ENCODE peak calls at places on chromosomes 16 and 17, in seven cellular contexts. One of them, this sample, is unnamed.
A peak's percentile ranks its signal among the peaks of the same experiment; 100 is the strongest.

GRCh38 chr17:42132941-42133340 is 10.3 kb downstream of the HSPB9 start:
- DNase-seq in K562: no peak
- DNase-seq in GM12891: no peak
- DNase-seq in SK-N-SH: no peak
- DNase-seq in GM12892: no peak
- DNase-seq in H1: no peak
- DNase-seq in HepG2: no peak
- DNase-seq in this sample: no peak

GRCh38 chr17:37610971-37611370 is 1.8 kb upstream of the SYNRG start:
- DNase-seq in K562: no peak
- DNase-seq in GM12891: no peak
- DNase-seq in SK-N-SH: no peak
- DNase-seq in GM12892: no peak
- DNase-seq in H1: no peak
- DNase-seq in HepG2: no peak
- DNase-seq in this sample: no peak

GRCh38 chr17:72587156-72587555 is 466.3 kb downstream of the SOX9 start:
- DNase-seq in K562: no peak
- DNase-seq in GM12891: no peak
- DNase-seq in SK-N-SH: no peak
- DNase-seq in GM12892: no peak
- DNase-seq in H1: no peak
- DNase-seq in HepG2: no peak
- DNase-seq in this sample: no peak

GRCh38 chr16:87439926-87440325 is 47.8 kb downstream of the MAP1LC3B start:
- DNase-seq in K562: no peak
- DNase-seq in GM12891: no peak
- DNase-seq in SK-N-SH: no peak
- DNase-seq in GM12892: no peak
- DNase-seq in H1: no peak
- DNase-seq in HepG2: no peak
- DNase-seq in this sample: no peak

GRCh38 chr17:79985361-79985760 is 50.3 kb downstream of the TBC1D16 start:
- DNase-seq in K562: no peak
- DNase-seq in GM12891: no peak
- DNase-seq in SK-N-SH: no peak
- DNase-seq in GM12892: no peak
- DNase-seq in H1: no peak
- DNase-seq in HepG2: no peak
- DNase-seq in this sample: no peak

GRCh38 chr16:27400751-27401620 is 988 bp upstream of the IL21R start:
- DNase-seq in K562: no peak
- DNase-seq in GM12891: no peak
- DNase-seq in SK-N-SH: no peak
- DNase-seq in GM12892: no peak
- DNase-seq in H1: no peak
- DNase-seq in HepG2: no peak
- DNase-seq in this sample: no peak

GRCh38 chr16:78882751-78883150 is 717.8 kb downstream of the MAF start:
- DNase-seq in K562: no peak
- DNase-seq in GM12891: no peak
- DNase-seq in SK-N-SH: no peak
- DNase-seq in GM12892: no peak
- DNase-seq in H1: no peak
- DNase-seq in HepG2: no peak
- DNase-seq in this sample: no peak

GRCh38 chr17:15971882-15972281 is 27.0 kb downstream of the ADORA2B start:
- DNase-seq in K562: peak; percentile 41
- DNase-seq in GM12891: no peak
- DNase-seq in SK-N-SH: no peak
- DNase-seq in GM12892: no peak
- DNase-seq in H1: no peak
- DNase-seq in HepG2: no peak
- DNase-seq in this sample: no peak

GRCh38 chr17:74962622-74963394 is 9.8 kb downstream of the HID1 start:
- DNase-seq in K562: no peak
- DNase-seq in GM12891: no peak
- DNase-seq in SK-N-SH: no peak
- DNase-seq in GM12892: no peak
- DNase-seq in H1: no peak
- DNase-seq in HepG2: no peak
- DNase-seq in this sample: no peak

GRCh38 chr17:32494621-32495346 is 8.0 kb downstream of the CDK5R1 start:
- DNase-seq in K562: no peak
- DNase-seq in GM12891: no peak
- DNase-seq in SK-N-SH: no peak
- DNase-seq in GM12892: no peak
- DNase-seq in H1: no peak
- DNase-seq in HepG2: no peak
- DNase-seq in this sample: no peak

GRCh38 chr16:87924041-87924851 is 12.1 kb downstream of the CA5A start:
- DNase-seq in K562: no peak
- DNase-seq in GM12891: peak; percentile 68
- DNase-seq in SK-N-SH: no peak
- DNase-seq in GM12892: peak; percentile 72
- DNase-seq in H1: no peak
- DNase-seq in HepG2: no peak
- DNase-seq in this sample: peak; percentile 16

GRCh38 chr16:58034128-58034685 is 8.7 kb downstream of the MMP15 start:
- DNase-seq in K562: no peak
- DNase-seq in GM12891: no peak
- DNase-seq in SK-N-SH: peak; percentile 14
- DNase-seq in GM12892: no peak
- DNase-seq in H1: no peak
- DNase-seq in HepG2: no peak
- DNase-seq in this sample: no peak

GRCh38 chr17:78652913-78653312 is 75.7 kb upstream of the DNAH17 start:
- DNase-seq in K562: no peak
- DNase-seq in GM12891: no peak
- DNase-seq in SK-N-SH: no peak
- DNase-seq in GM12892: no peak
- DNase-seq in H1: no peak
- DNase-seq in HepG2: no peak
- DNase-seq in this sample: no peak

GRCh38 chr17:76474894-76475293 is 7.5 kb downstream of the AANAT start:
- DNase-seq in K562: no peak
- DNase-seq in GM12891: no peak
- DNase-seq in SK-N-SH: no peak
- DNase-seq in GM12892: no peak
- DNase-seq in H1: no peak
- DNase-seq in HepG2: no peak
- DNase-seq in this sample: no peak

GRCh38 chr16:11605564-11605886 is 18.8 kb upstream of the LITAF start:
- DNase-seq in K562: no peak
- DNase-seq in GM12891: no peak
- DNase-seq in SK-N-SH: no peak
- DNase-seq in GM12892: no peak
- DNase-seq in H1: no peak
- DNase-seq in HepG2: no peak
- DNase-seq in this sample: no peak

GRCh38 chr16:72172105-72173034 is at the start of gene PMFBP1:
- DNase-seq in K562: peak; percentile 45
- DNase-seq in GM12891: peak; percentile 32
- DNase-seq in SK-N-SH: no peak
- DNase-seq in GM12892: peak; percentile 12
- DNase-seq in H1: no peak
- DNase-seq in HepG2: peak; percentile 35
- DNase-seq in this sample: peak; percentile 88

GRCh38 chr17:78980624-78980972 is 875 bp upstream of the LGALS3BP start:
- DNase-seq in K562: no peak
- DNase-seq in GM12891: no peak
- DNase-seq in SK-N-SH: no peak
- DNase-seq in GM12892: no peak
- DNase-seq in H1: no peak
- DNase-seq in HepG2: no peak
- DNase-seq in this sample: no peak

GRCh38 chr17:78890111-78890897 is 12.7 kb downstream of the CEP295NL start:
- DNase-seq in K562: no peak
- DNase-seq in GM12891: no peak
- DNase-seq in SK-N-SH: no peak
- DNase-seq in GM12892: no peak
- DNase-seq in H1: no peak
- DNase-seq in HepG2: no peak
- DNase-seq in this sample: no peak

GRCh38 chr17:72725432-72726068 is 366.9 kb downstream of the SLC39A11 start:
- DNase-seq in K562: peak; percentile 76
- DNase-seq in GM12891: peak; percentile 24
- DNase-seq in SK-N-SH: peak; percentile 78
- DNase-seq in GM12892: no peak
- DNase-seq in H1: no peak
- DNase-seq in HepG2: peak; percentile 66
- DNase-seq in this sample: no peak

GRCh38 chr17:47205419-47205963 is 3.7 kb upstream of the MYL4 start:
- DNase-seq in K562: no peak
- DNase-seq in GM12891: no peak
- DNase-seq in SK-N-SH: no peak
- DNase-seq in GM12892: no peak
- DNase-seq in H1: no peak
- DNase-seq in HepG2: no peak
- DNase-seq in this sample: peak; percentile 78

GRCh38 chr16:83351846-83352245 is 455.9 kb upstream of the HSBP1 start:
- DNase-seq in K562: no peak
- DNase-seq in GM12891: no peak
- DNase-seq in SK-N-SH: no peak
- DNase-seq in GM12892: no peak
- DNase-seq in H1: no peak
- DNase-seq in HepG2: no peak
- DNase-seq in this sample: no peak

GRCh38 chr17:31654936-31655335 is 204.1 kb downstream of the COPRS start:
- DNase-seq in K562: no peak
- DNase-seq in GM12891: no peak
- DNase-seq in SK-N-SH: no peak
- DNase-seq in GM12892: no peak
- DNase-seq in H1: no peak
- DNase-seq in HepG2: no peak
- DNase-seq in this sample: no peak

GRCh38 chr17:65868881-65869280 is 307.4 kb upstream of the AXIN2 start:
- DNase-seq in K562: no peak
- DNase-seq in GM12891: no peak
- DNase-seq in SK-N-SH: no peak
- DNase-seq in GM12892: no peak
- DNase-seq in H1: no peak
- DNase-seq in HepG2: no peak
- DNase-seq in this sample: no peak

GRCh38 chr16:17448640-17449638 is 21.8 kb downstream of the XYLT1 start:
- DNase-seq in K562: no peak
- DNase-seq in GM12891: no peak
- DNase-seq in SK-N-SH: peak; percentile 20
- DNase-seq in GM12892: no peak
- DNase-seq in H1: no peak
- DNase-seq in HepG2: no peak
- DNase-seq in this sample: no peak
- TF ChIP-seq TAF1 in K562: no peak
- TF ChIP-seq TAF1 in GM12891: no peak
- TF ChIP-seq TAF1 in SK-N-SH: no peak
- TF ChIP-seq TAF1 in GM12892: no peak
- TF ChIP-seq TAF1 in H1: no peak
- TF ChIP-seq TAF1 in HepG2: no peak
- TF ChIP-seq TAF1 in this sample: no peak

DNA sequence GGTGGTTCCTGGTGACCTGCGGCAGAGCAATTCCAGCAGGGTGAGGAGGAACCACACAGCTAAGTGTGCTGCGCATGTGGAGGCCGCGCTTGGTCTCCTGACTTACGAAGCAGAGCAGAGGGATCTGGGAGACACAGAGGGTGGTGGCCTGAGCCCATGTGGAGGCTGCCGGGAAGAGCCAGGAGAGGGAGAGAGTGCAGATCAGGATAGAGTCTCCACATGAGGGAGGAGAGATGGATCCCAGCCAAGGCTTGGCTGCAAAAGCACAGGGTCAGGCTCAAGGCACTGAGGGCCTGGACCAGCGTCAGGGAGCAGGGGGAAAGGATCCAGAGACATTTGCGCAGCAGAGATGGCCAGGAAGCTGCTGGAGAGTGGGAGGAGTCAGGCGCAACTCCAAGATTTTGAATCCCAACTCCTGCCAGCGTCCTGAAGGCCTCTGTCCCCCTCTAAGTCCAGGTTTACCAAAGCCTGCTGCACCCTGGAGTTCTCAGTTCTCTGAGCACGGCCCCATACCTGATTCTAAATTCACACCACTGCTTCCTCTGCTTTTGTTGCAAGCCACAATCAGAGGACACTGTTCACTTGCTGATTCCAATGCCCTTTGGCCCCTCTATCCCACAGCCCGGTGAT is 11.3 kb upstream of the MLLT6 start:
- DNase-seq in K562: no peak
- DNase-seq in GM12891: no peak
- DNase-seq in SK-N-SH: peak; percentile 78
- DNase-seq in GM12892: no peak
- DNase-seq in H1: no peak
- DNase-seq in HepG2: peak; percentile 48
- DNase-seq in this sample: no peak
- TF ChIP-seq TAF1 in K562: no peak
- TF ChIP-seq TAF1 in GM12891: no peak
- TF ChIP-seq TAF1 in SK-N-SH: no peak
- TF ChIP-seq TAF1 in GM12892: no peak
- TF ChIP-seq TAF1 in H1: no peak
- TF ChIP-seq TAF1 in HepG2: no peak
- TF ChIP-seq TAF1 in this sample: no peak

GRCh38 chr16:89277641-89278341 is 60.3 kb downstream of the ZNF778 start:
- DNase-seq in K562: no peak
- DNase-seq in GM12891: no peak
- DNase-seq in SK-N-SH: no peak
- DNase-seq in GM12892: no peak
- DNase-seq in H1: no peak
- DNase-seq in HepG2: no peak
- DNase-seq in this sample: no peak
- TF ChIP-seq TAF1 in K562: no peak
- TF ChIP-seq TAF1 in GM12891: no peak
- TF ChIP-seq TAF1 in SK-N-SH: no peak
- TF ChIP-seq TAF1 in GM12892: no peak
- TF ChIP-seq TAF1 in H1: no peak
- TF ChIP-seq TAF1 in HepG2: no peak
- TF ChIP-seq TAF1 in this sample: no peak

GRCh38 chr16:51165043-51165442 is 14.0 kb upstream of the SALL1 start:
- DNase-seq in K562: no peak
- DNase-seq in GM12891: no peak
- DNase-seq in SK-N-SH: no peak
- DNase-seq in GM12892: no peak
- DNase-seq in H1: no peak
- DNase-seq in HepG2: no peak
- DNase-seq in this sample: no peak

GRCh38 chr16:51164167-51164566 is 13.1 kb upstream of the SALL1 start:
- DNase-seq in K562: no peak
- DNase-seq in GM12891: no peak
- DNase-seq in SK-N-SH: no peak
- DNase-seq in GM12892: no peak
- DNase-seq in H1: no peak
- DNase-seq in HepG2: no peak
- DNase-seq in this sample: no peak

GRCh38 chr16:51164574-51164973 is 13.5 kb upstream of the SALL1 start:
- DNase-seq in K562: no peak
- DNase-seq in GM12891: no peak
- DNase-seq in SK-N-SH: no peak
- DNase-seq in GM12892: no peak
- DNase-seq in H1: no peak
- DNase-seq in HepG2: no peak
- DNase-seq in this sample: no peak

GRCh38 chr16:51161440-51162195 is 10.5 kb upstream of the SALL1 start:
- DNase-seq in K562: no peak
- DNase-seq in GM12891: no peak
- DNase-seq in SK-N-SH: no peak
- DNase-seq in GM12892: no peak
- DNase-seq in H1: no peak
- DNase-seq in HepG2: no peak
- DNase-seq in this sample: no peak

GRCh38 chr16:51163366-51163765 is 12.3 kb upstream of the SALL1 start:
- DNase-seq in K562: no peak
- DNase-seq in GM12891: no peak
- DNase-seq in SK-N-SH: no peak
- DNase-seq in GM12892: no peak
- DNase-seq in H1: no peak
- DNase-seq in HepG2: no peak
- DNase-seq in this sample: no peak
- TF ChIP-seq TAF1 in K562: no peak
- TF ChIP-seq TAF1 in GM12891: no peak
- TF ChIP-seq TAF1 in SK-N-SH: no peak
- TF ChIP-seq TAF1 in GM12892: no peak
- TF ChIP-seq TAF1 in H1: no peak
- TF ChIP-seq TAF1 in HepG2: no peak
- TF ChIP-seq TAF1 in this sample: no peak

This sample was measured in GM12878.